ENCODE peak calls at places on chromosomes 6 and 20, in seven cellular contexts. P, G, I, S, A, T and E are unnamed samples.

GRCh38 chr6:96913621-96914020 is 10.9 kb upstream of the KLHL32 start:
- DNase-seq in P (no peak), S (no peak), T (no peak), I (peak; percentile 3), A (no peak), G (no peak), E (no peak)

GRCh38 chr6:160428069-160428430 is 79.9 kb downstream of the SLC22A3 start:
- DNase-seq in I (no peak), T (peak; percentile 48), G (no peak), A (no peak), S (no peak), P (no peak), E (no peak)

GRCh38 chr6:63760199-63760598 is 124.6 kb downstream of the PHF3 start:
- DNase-seq in T (no peak), A (no peak), G (no peak), S (no peak), I (no peak), P (no peak), E (no peak)

GRCh38 chr6:116016846-116017545 is 43.7 kb downstream of the FRK start:
- DNase-seq in A (no peak), I (peak; percentile 17), G (no peak), P (no peak), T (no peak), S (no peak), E (no peak)

GRCh38 chr20:5171074-5171789 is 44.4 kb downstream of the CDS2 start:
- DNase-seq in G (peak; percentile 67), I (peak; percentile 68), T (no peak), A (no peak), S (no peak), P (no peak), E (no peak)

GRCh38 chr6:7050911-7051779 is 56.6 kb upstream of the RREB1 start:
- DNase-seq in G (peak; percentile 44), P (no peak), T (peak; percentile 82), I (peak; percentile 81), A (peak; percentile 91), S (peak; percentile 44), E (no peak)

GRCh38 chr6:108927927-108928326 is 79.7 kb downstream of the ARMC2 start:
- DNase-seq in G (no peak), P (no peak), A (no peak), S (no peak), T (no peak), I (no peak), E (no peak)

GRCh38 chr6:16974729-16975359 is 127.0 kb upstream of the STMND1 start:
- DNase-seq in P (no peak), I (no peak), S (no peak), T (no peak), G (no peak), A (no peak), E (no peak)

GRCh38 chr6:108559884-108560462 is 744 bp upstream of the FOXO3 start:
- DNase-seq in A (no peak), T (peak; percentile 81), S (no peak), P (no peak), I (peak; percentile 98), G (peak; percentile 62), E (peak; percentile 88)

GRCh38 chr6:35518566-35519312 is 6.0 kb upstream of the TULP1 start:
- DNase-seq in I (no peak), T (no peak), G (no peak), A (no peak), S (no peak), P (no peak), E (no peak)

GRCh38 chr6:35495258-35496035 is 1.4 kb downstream of the TEAD3 start:
- DNase-seq in A (no peak), I (no peak), T (no peak), G (no peak), P (no peak), S (no peak), E (no peak)

GRCh38 chr6:130150906-130151305 is 71.8 kb downstream of the SAMD3 start:
- DNase-seq in P (no peak), G (no peak), I (no peak), A (no peak), T (no peak), S (no peak), E (no peak)

GRCh38 chr6:144266091-144266649 is 19.0 kb upstream of the UTRN start:
- DNase-seq in G (no peak), S (no peak), A (no peak), I (peak; percentile 61), P (no peak), T (peak; percentile 40), E (no peak)

GRCh38 chr20:33477386-33478234 is 12.3 kb upstream of the CBFA2T2 start:
- DNase-seq in I (peak; percentile 51), P (no peak), G (no peak), T (no peak), S (no peak), A (no peak), E (no peak)

GRCh38 chr6:157542405-157542943 is 161.5 kb downstream of the ZDHHC14 start:
- DNase-seq in P (no peak), T (no peak), G (no peak), I (no peak), A (peak; percentile 81), S (no peak), E (no peak)

GRCh38 chr20:45967551-45968080 is 4.4 kb downstream of the ZNF335 start:
- DNase-seq in S (no peak), I (no peak), T (no peak), A (peak; percentile 71), P (no peak), G (no peak), E (no peak)